ENCODE peak calls at places on chromosomes 13 and 19, in six cellular contexts. D, W, A, Q, M and B are unnamed samples.

GRCh38 chr13:36819811-36820140 is 754 bp downstream of the RFXAP start:
- DNase-seq in D (peak), W (peak), A (peak), Q (peak), M (no peak), B (no peak)

GRCh38 chr13:35648109-35648508 is 171.6 kb upstream of the MAB21L1 start:
- DNase-seq in D (no peak), W (no peak), A (peak), Q (no peak), M (no peak), B (no peak)

GRCh38 chr19:51311388-51312257 is at the start of gene IGLON5:
- DNase-seq in D (peak), W (peak), A (no peak), Q (no peak), M (no peak), B (no peak)

GRCh38 chr13:32737111-32737571 is 150.9 kb downstream of the PDS5B start:
- DNase-seq in D (no peak), W (no peak), A (no peak), Q (peak), M (no peak), B (no peak)

GRCh38 chr19:49347835-49348234 is 12.6 kb downstream of the CD37 start:
- DNase-seq in D (peak), W (no peak), A (peak), Q (peak), M (no peak), B (peak)

GRCh38 chr13:27012482-27013197 is 159.0 kb downstream of the USP12 start:
- DNase-seq in D (peak), W (no peak), A (peak), Q (peak), M (no peak), B (peak)

GRCh38 chr13:46345400-46345799 is 41.7 kb downstream of the RUBCNL start:
- DNase-seq in D (no peak), W (no peak), A (no peak), Q (no peak), M (no peak), B (no peak)

GRCh38 chr19:8041553-8041952 is 11.0 kb upstream of the CCL25 start:
- DNase-seq in D (no peak), W (no peak), A (no peak), Q (no peak), M (no peak), B (no peak)

GRCh38 chr19:28829762-28830161 is 383.2 kb downstream of the UQCRFS1 start:
- DNase-seq in D (no peak), W (no peak), A (no peak), Q (no peak), M (no peak), B (no peak)

GRCh38 chr13:75170321-75170720 is 311.6 kb downstream of the TBC1D4 start:
- DNase-seq in D (no peak), W (no peak), A (no peak), Q (no peak), M (no peak), B (no peak)

GRCh38 chr19:51566489-51567100 is 4.5 kb upstream of the ZNF175 start:
- DNase-seq in D (no peak), W (no peak), A (no peak), Q (no peak), M (no peak), B (peak)

GRCh38 chr13:107865643-107866006 is 349.7 kb downstream of the LIG4 start:
- DNase-seq in D (no peak), W (no peak), A (peak), Q (peak), M (no peak), B (no peak)

GRCh38 chr19:47312366-47313006 is 2.8 kb downstream of the C5AR1 start:
- DNase-seq in D (no peak), W (no peak), A (no peak), Q (no peak), M (no peak), B (no peak)

GRCh38 chr19:47310819-47311218 is 1.2 kb downstream of the C5AR1 start:
- DNase-seq in D (no peak), W (no peak), A (peak), Q (no peak), M (no peak), B (peak)

GRCh38 chr19:47309038-47309437 is 623 bp upstream of the C5AR1 start:
- DNase-seq in D (no peak), W (no peak), A (no peak), Q (no peak), M (no peak), B (no peak)

GRCh38 chr19:47310323-47310722 is 662 bp downstream of the C5AR1 start:
- DNase-seq in D (no peak), W (no peak), A (no peak), Q (no peak), M (no peak), B (no peak)

GRCh38 chr19:47309608-47310007 is at the start of gene C5AR1:
- DNase-seq in D (no peak), W (no peak), A (no peak), Q (no peak), M (no peak), B (no peak)
- H3K14ac ChIP-seq in D (no peak), W (no peak), A (no peak), Q (peak), M (no peak), B (no peak)

GRCh38 chr19:47657719-47658118 is 48.8 kb downstream of the BICRA start:
- DNase-seq in D (no peak), W (no peak), A (no peak), Q (no peak), M (no peak), B (no peak)
- H3K14ac ChIP-seq in D (no peak), W (no peak), A (no peak), Q (no peak), M (no peak), B (no peak)

GRCh38 chr13:94322925-94323324 is 156.6 kb downstream of the DCT start:
- DNase-seq in D (no peak), W (no peak), A (no peak), Q (peak), M (no peak), B (no peak)
- H3K14ac ChIP-seq in D (no peak), W (no peak), A (no peak), Q (no peak), M (no peak), B (no peak)

GRCh38 chr13:101614491-101614890 is 162.0 kb downstream of the ITGBL1 start:
- DNase-seq in D (no peak), W (no peak), A (no peak), Q (no peak), M (no peak), B (no peak)
- H3K14ac ChIP-seq in D (peak), W (no peak), A (no peak), Q (no peak), M (no peak), B (no peak)

GRCh38 chr13:58884353-58884752 is 1252.8 kb downstream of the PCDH17 start:
- DNase-seq in D (no peak), W (no peak), A (no peak), Q (no peak), M (no peak), B (no peak)
- H3K14ac ChIP-seq in D (no peak), W (no peak), A (no peak), Q (no peak), M (no peak), B (no peak)

DNA sequence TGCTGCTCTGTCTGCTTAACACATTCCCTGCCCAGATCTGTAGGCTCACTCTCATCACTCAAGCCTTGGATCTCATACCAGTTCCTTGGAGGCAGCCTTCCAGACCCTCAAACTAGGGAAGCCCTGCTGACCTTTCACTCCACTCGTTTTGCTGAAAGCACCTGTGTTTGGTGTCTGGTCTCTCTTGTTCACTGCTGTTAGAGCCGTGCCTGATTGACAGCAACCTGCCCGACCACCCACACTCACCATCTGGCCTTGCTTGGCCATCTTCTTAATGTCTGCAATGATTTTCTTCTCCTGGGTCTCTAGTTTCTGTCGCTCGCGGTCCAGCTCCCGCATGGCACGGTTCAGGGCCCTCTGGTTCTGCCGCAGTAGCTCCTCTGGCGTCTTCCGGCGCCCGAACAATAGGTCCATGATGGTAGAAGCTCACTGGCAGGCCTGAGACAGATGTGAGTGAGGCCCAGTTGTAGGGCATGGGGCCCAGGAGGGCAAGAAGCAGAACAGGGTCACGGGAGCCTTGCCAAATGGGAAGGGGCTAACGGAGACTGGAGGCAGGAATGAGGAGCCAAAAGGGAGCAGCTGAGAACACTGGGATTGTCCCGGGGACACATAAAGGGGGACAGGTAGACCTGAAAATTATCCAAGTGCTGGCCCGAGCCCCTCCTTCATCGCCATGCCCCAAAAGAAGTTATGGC is 959 bp downstream of the CHMP2A start:
- DNase-seq in D (no peak), W (no peak), A (no peak), Q (no peak), M (no peak), B (no peak)
- H3K14ac ChIP-seq in D (no peak), W (no peak), A (peak), Q (no peak), M (no peak), B (peak)

DNA sequence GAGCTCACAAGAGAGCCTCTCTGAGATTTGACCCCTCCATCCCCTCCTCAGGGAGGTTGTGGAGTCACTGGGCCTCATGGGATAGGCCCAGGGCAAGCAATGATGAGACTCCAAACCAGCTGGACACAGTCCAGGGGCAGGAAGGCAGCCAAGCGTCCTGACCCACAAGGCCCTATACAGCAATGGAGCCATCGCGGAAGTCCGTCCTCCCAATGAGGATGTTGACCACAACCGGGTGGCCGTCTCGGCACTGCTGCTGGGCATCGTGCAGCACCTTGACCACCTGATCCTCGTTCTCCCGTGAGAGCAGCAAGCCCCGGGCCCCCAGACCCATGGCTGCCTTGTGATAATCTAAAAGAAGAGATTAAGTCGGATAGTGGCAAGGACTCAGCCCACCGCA is 7.9 kb downstream of the SYDE1 start:
- DNase-seq in D (no peak), W (no peak), A (peak), Q (no peak), M (no peak), B (no peak)
- H3K14ac ChIP-seq in D (no peak), W (no peak), A (no peak), Q (no peak), M (no peak), B (no peak)

GRCh38 chr19:56976300-56976699 is 135.8 kb upstream of the PEG3 start:
- DNase-seq in D (no peak), W (no peak), A (no peak), Q (no peak), M (no peak), B (no peak)

GRCh38 chr19:56974554-56975207 is 134.2 kb upstream of the PEG3 start:
- DNase-seq in D (no peak), W (no peak), A (no peak), Q (no peak), M (no peak), B (peak)

GRCh38 chr19:56971230-56971629 is 130.7 kb upstream of the PEG3 start:
- DNase-seq in D (no peak), W (no peak), A (no peak), Q (no peak), M (no peak), B (no peak)

GRCh38 chr19:56972291-56972914 is 131.9 kb upstream of the PEG3 start:
- DNase-seq in D (no peak), W (no peak), A (no peak), Q (no peak), M (no peak), B (peak)

GRCh38 chr19:56973713-56974553 is 133.4 kb upstream of the PEG3 start:
- DNase-seq in D (no peak), W (peak), A (no peak), Q (no peak), M (no peak), B (peak)
- H3K14ac ChIP-seq in D (no peak), W (no peak), A (no peak), Q (no peak), M (no peak), B (no peak)